ENCODE peak calls at places on chromosomes 7 and 10, in eight cellular contexts. One of them, this sample, is unnamed.

GRCh38 chr7:37040330-37040729 is 316.0 kb upstream of the AOAH start:
- DNase-seq in stimulated activated CD4-positive, alpha-beta T cell treated with anti-CD3 and anti-CD28 coated beads, Interleukin-4, amount 100 ng/mL, for 1 hour: no peak
- DNase-seq in activated CD4-positive, alpha-beta T cell treated with anti-CD3 and anti-CD28 coated beads for 36 hours: no peak
- DNase-seq in ureter: no peak
- DNase-seq in HEK293T: no peak
- DNase-seq in WERI-Rb-1: no peak
- DNase-seq in CD8-positive, alpha-beta memory T cell: no peak
- DNase-seq in NCI-H345: peak
- DNase-seq in this sample: no peak

GRCh38 chr7:156966387-156966786 is 16.9 kb downstream of the NOM1 start:
- DNase-seq in stimulated activated CD4-positive, alpha-beta T cell treated with anti-CD3 and anti-CD28 coated beads, Interleukin-4, amount 100 ng/mL, for 1 hour: no peak
- DNase-seq in activated CD4-positive, alpha-beta T cell treated with anti-CD3 and anti-CD28 coated beads for 36 hours: no peak
- DNase-seq in ureter: no peak
- DNase-seq in HEK293T: no peak
- DNase-seq in WERI-Rb-1: no peak
- DNase-seq in CD8-positive, alpha-beta memory T cell: no peak
- DNase-seq in NCI-H345: no peak
- DNase-seq in this sample: no peak

GRCh38 chr7:65219623-65220022 is 154.0 kb upstream of the ZNF92 start:
- DNase-seq in stimulated activated CD4-positive, alpha-beta T cell treated with anti-CD3 and anti-CD28 coated beads, Interleukin-4, amount 100 ng/mL, for 1 hour: no peak
- DNase-seq in activated CD4-positive, alpha-beta T cell treated with anti-CD3 and anti-CD28 coated beads for 36 hours: no peak
- DNase-seq in ureter: no peak
- DNase-seq in HEK293T: no peak
- DNase-seq in WERI-Rb-1: no peak
- DNase-seq in CD8-positive, alpha-beta memory T cell: no peak
- DNase-seq in NCI-H345: no peak
- DNase-seq in this sample: no peak

GRCh38 chr7:139328375-139328774 is 12.8 kb upstream of the FMC1 start:
- DNase-seq in stimulated activated CD4-positive, alpha-beta T cell treated with anti-CD3 and anti-CD28 coated beads, Interleukin-4, amount 100 ng/mL, for 1 hour: no peak
- DNase-seq in activated CD4-positive, alpha-beta T cell treated with anti-CD3 and anti-CD28 coated beads for 36 hours: no peak
- DNase-seq in ureter: no peak
- DNase-seq in HEK293T: no peak
- DNase-seq in WERI-Rb-1: no peak
- DNase-seq in CD8-positive, alpha-beta memory T cell: no peak
- DNase-seq in NCI-H345: no peak
- DNase-seq in this sample: peak

GRCh38 chr10:18229839-18230238 is 89.6 kb downstream of the CACNB2 start:
- DNase-seq in stimulated activated CD4-positive, alpha-beta T cell treated with anti-CD3 and anti-CD28 coated beads, Interleukin-4, amount 100 ng/mL, for 1 hour: no peak
- DNase-seq in activated CD4-positive, alpha-beta T cell treated with anti-CD3 and anti-CD28 coated beads for 36 hours: no peak
- DNase-seq in ureter: no peak
- DNase-seq in HEK293T: no peak
- DNase-seq in WERI-Rb-1: no peak
- DNase-seq in CD8-positive, alpha-beta memory T cell: no peak
- DNase-seq in NCI-H345: no peak
- DNase-seq in this sample: peak

GRCh38 chr7:50782376-50783208 is at the start of gene GRB10:
- DNase-seq in stimulated activated CD4-positive, alpha-beta T cell treated with anti-CD3 and anti-CD28 coated beads, Interleukin-4, amount 100 ng/mL, for 1 hour: peak
- DNase-seq in activated CD4-positive, alpha-beta T cell treated with anti-CD3 and anti-CD28 coated beads for 36 hours: no peak
- DNase-seq in ureter: no peak
- DNase-seq in HEK293T: no peak
- DNase-seq in WERI-Rb-1: no peak
- DNase-seq in CD8-positive, alpha-beta memory T cell: peak
- DNase-seq in NCI-H345: peak
- DNase-seq in this sample: no peak

GRCh38 chr10:16521311-16522016 is at the start of gene C1QL3:
- DNase-seq in stimulated activated CD4-positive, alpha-beta T cell treated with anti-CD3 and anti-CD28 coated beads, Interleukin-4, amount 100 ng/mL, for 1 hour: peak
- DNase-seq in activated CD4-positive, alpha-beta T cell treated with anti-CD3 and anti-CD28 coated beads for 36 hours: peak
- DNase-seq in ureter: no peak
- DNase-seq in HEK293T: no peak
- DNase-seq in WERI-Rb-1: no peak
- DNase-seq in CD8-positive, alpha-beta memory T cell: no peak
- DNase-seq in NCI-H345: peak
- DNase-seq in this sample: peak

GRCh38 chr7:107846324-107846723 is 43.3 kb upstream of the SLC26A3 start:
- DNase-seq in stimulated activated CD4-positive, alpha-beta T cell treated with anti-CD3 and anti-CD28 coated beads, Interleukin-4, amount 100 ng/mL, for 1 hour: no peak
- DNase-seq in activated CD4-positive, alpha-beta T cell treated with anti-CD3 and anti-CD28 coated beads for 36 hours: no peak
- DNase-seq in ureter: no peak
- DNase-seq in HEK293T: no peak
- DNase-seq in WERI-Rb-1: no peak
- DNase-seq in CD8-positive, alpha-beta memory T cell: no peak
- DNase-seq in NCI-H345: no peak
- DNase-seq in this sample: no peak

GRCh38 chr10:70931168-70931805 is 42.9 kb upstream of the PCBD1 start:
- DNase-seq in stimulated activated CD4-positive, alpha-beta T cell treated with anti-CD3 and anti-CD28 coated beads, Interleukin-4, amount 100 ng/mL, for 1 hour: no peak
- DNase-seq in activated CD4-positive, alpha-beta T cell treated with anti-CD3 and anti-CD28 coated beads for 36 hours: no peak
- DNase-seq in ureter: no peak
- DNase-seq in HEK293T: no peak
- DNase-seq in WERI-Rb-1: no peak
- DNase-seq in CD8-positive, alpha-beta memory T cell: no peak
- DNase-seq in NCI-H345: no peak
- DNase-seq in this sample: peak

GRCh38 chr7:33754933-33755928 is 150.1 kb upstream of the BMPER start:
- DNase-seq in stimulated activated CD4-positive, alpha-beta T cell treated with anti-CD3 and anti-CD28 coated beads, Interleukin-4, amount 100 ng/mL, for 1 hour: no peak
- DNase-seq in activated CD4-positive, alpha-beta T cell treated with anti-CD3 and anti-CD28 coated beads for 36 hours: no peak
- DNase-seq in ureter: no peak
- DNase-seq in HEK293T: no peak
- DNase-seq in WERI-Rb-1: no peak
- DNase-seq in CD8-positive, alpha-beta memory T cell: no peak
- DNase-seq in NCI-H345: no peak
- DNase-seq in this sample: no peak

GRCh38 chr7:22856437-22856836 is 33.8 kb upstream of the TOMM7 start:
- DNase-seq in stimulated activated CD4-positive, alpha-beta T cell treated with anti-CD3 and anti-CD28 coated beads, Interleukin-4, amount 100 ng/mL, for 1 hour: no peak
- DNase-seq in activated CD4-positive, alpha-beta T cell treated with anti-CD3 and anti-CD28 coated beads for 36 hours: no peak
- DNase-seq in ureter: no peak
- DNase-seq in HEK293T: no peak
- DNase-seq in WERI-Rb-1: no peak
- DNase-seq in CD8-positive, alpha-beta memory T cell: no peak
- DNase-seq in NCI-H345: no peak
- DNase-seq in this sample: no peak

GRCh38 chr10:110425684-110426293 is 71.9 kb upstream of the DUSP5 start:
- DNase-seq in stimulated activated CD4-positive, alpha-beta T cell treated with anti-CD3 and anti-CD28 coated beads, Interleukin-4, amount 100 ng/mL, for 1 hour: peak
- DNase-seq in activated CD4-positive, alpha-beta T cell treated with anti-CD3 and anti-CD28 coated beads for 36 hours: peak
- DNase-seq in ureter: no peak
- DNase-seq in HEK293T: no peak
- DNase-seq in WERI-Rb-1: no peak
- DNase-seq in CD8-positive, alpha-beta memory T cell: no peak
- DNase-seq in NCI-H345: no peak
- DNase-seq in this sample: peak

GRCh38 chr7:73893342-73894101 is 32.6 kb downstream of the TMEM270 start:
- DNase-seq in stimulated activated CD4-positive, alpha-beta T cell treated with anti-CD3 and anti-CD28 coated beads, Interleukin-4, amount 100 ng/mL, for 1 hour: no peak
- DNase-seq in activated CD4-positive, alpha-beta T cell treated with anti-CD3 and anti-CD28 coated beads for 36 hours: no peak
- DNase-seq in ureter: no peak
- DNase-seq in HEK293T: no peak
- DNase-seq in WERI-Rb-1: no peak
- DNase-seq in CD8-positive, alpha-beta memory T cell: no peak
- DNase-seq in NCI-H345: no peak
- DNase-seq in this sample: no peak

GRCh38 chr10:22473459-22473858 is 128.2 kb downstream of the SPAG6 start:
- DNase-seq in stimulated activated CD4-positive, alpha-beta T cell treated with anti-CD3 and anti-CD28 coated beads, Interleukin-4, amount 100 ng/mL, for 1 hour: no peak
- DNase-seq in activated CD4-positive, alpha-beta T cell treated with anti-CD3 and anti-CD28 coated beads for 36 hours: no peak
- DNase-seq in ureter: no peak
- DNase-seq in HEK293T: no peak
- DNase-seq in WERI-Rb-1: no peak
- DNase-seq in CD8-positive, alpha-beta memory T cell: no peak
- DNase-seq in NCI-H345: no peak
- DNase-seq in this sample: no peak

GRCh38 chr10:79246209-79246581 is 101.1 kb upstream of the PPIF start:
- DNase-seq in stimulated activated CD4-positive, alpha-beta T cell treated with anti-CD3 and anti-CD28 coated beads, Interleukin-4, amount 100 ng/mL, for 1 hour: no peak
- DNase-seq in activated CD4-positive, alpha-beta T cell treated with anti-CD3 and anti-CD28 coated beads for 36 hours: no peak
- DNase-seq in ureter: peak
- DNase-seq in HEK293T: no peak
- DNase-seq in WERI-Rb-1: no peak
- DNase-seq in CD8-positive, alpha-beta memory T cell: no peak
- DNase-seq in NCI-H345: no peak
- DNase-seq in this sample: no peak

GRCh38 chr10:30330512-30331168 is 18.4 kb downstream of the MTPAP start:
- DNase-seq in stimulated activated CD4-positive, alpha-beta T cell treated with anti-CD3 and anti-CD28 coated beads, Interleukin-4, amount 100 ng/mL, for 1 hour: no peak
- DNase-seq in activated CD4-positive, alpha-beta T cell treated with anti-CD3 and anti-CD28 coated beads for 36 hours: no peak
- DNase-seq in ureter: no peak
- DNase-seq in HEK293T: no peak
- DNase-seq in WERI-Rb-1: no peak
- DNase-seq in CD8-positive, alpha-beta memory T cell: no peak
- DNase-seq in NCI-H345: no peak
- DNase-seq in this sample: no peak

GRCh38 chr7:99728615-99729014 is 6.4 kb downstream of the CYP3A7 start:
- DNase-seq in stimulated activated CD4-positive, alpha-beta T cell treated with anti-CD3 and anti-CD28 coated beads, Interleukin-4, amount 100 ng/mL, for 1 hour: no peak
- DNase-seq in activated CD4-positive, alpha-beta T cell treated with anti-CD3 and anti-CD28 coated beads for 36 hours: no peak
- DNase-seq in ureter: no peak
- DNase-seq in HEK293T: no peak
- DNase-seq in WERI-Rb-1: no peak
- DNase-seq in CD8-positive, alpha-beta memory T cell: no peak
- DNase-seq in NCI-H345: no peak
- DNase-seq in this sample: no peak

GRCh38 chr10:51694369-51694768 is 5.0 kb downstream of the CSTF2T start:
- DNase-seq in stimulated activated CD4-positive, alpha-beta T cell treated with anti-CD3 and anti-CD28 coated beads, Interleukin-4, amount 100 ng/mL, for 1 hour: no peak
- DNase-seq in activated CD4-positive, alpha-beta T cell treated with anti-CD3 and anti-CD28 coated beads for 36 hours: no peak
- DNase-seq in ureter: no peak
- DNase-seq in HEK293T: no peak
- DNase-seq in WERI-Rb-1: no peak
- DNase-seq in CD8-positive, alpha-beta memory T cell: no peak
- DNase-seq in NCI-H345: no peak
- DNase-seq in this sample: no peak

GRCh38 chr7:101163281-101164070 is 1.9 kb downstream of the VGF start:
- DNase-seq in stimulated activated CD4-positive, alpha-beta T cell treated with anti-CD3 and anti-CD28 coated beads, Interleukin-4, amount 100 ng/mL, for 1 hour: no peak
- DNase-seq in activated CD4-positive, alpha-beta T cell treated with anti-CD3 and anti-CD28 coated beads for 36 hours: peak
- DNase-seq in ureter: no peak
- DNase-seq in HEK293T: no peak
- DNase-seq in WERI-Rb-1: no peak
- DNase-seq in CD8-positive, alpha-beta memory T cell: no peak
- DNase-seq in NCI-H345: peak
- DNase-seq in this sample: no peak

GRCh38 chr7:113799896-113800295 is 118.9 kb downstream of the PPP1R3A start:
- DNase-seq in stimulated activated CD4-positive, alpha-beta T cell treated with anti-CD3 and anti-CD28 coated beads, Interleukin-4, amount 100 ng/mL, for 1 hour: no peak
- DNase-seq in activated CD4-positive, alpha-beta T cell treated with anti-CD3 and anti-CD28 coated beads for 36 hours: no peak
- DNase-seq in ureter: no peak
- DNase-seq in HEK293T: no peak
- DNase-seq in WERI-Rb-1: no peak
- DNase-seq in CD8-positive, alpha-beta memory T cell: no peak
- DNase-seq in NCI-H345: peak
- DNase-seq in this sample: no peak

GRCh38 chr7:117259626-117260025 is 63.2 kb downstream of the WNT2 start:
- DNase-seq in stimulated activated CD4-positive, alpha-beta T cell treated with anti-CD3 and anti-CD28 coated beads, Interleukin-4, amount 100 ng/mL, for 1 hour: no peak
- DNase-seq in activated CD4-positive, alpha-beta T cell treated with anti-CD3 and anti-CD28 coated beads for 36 hours: no peak
- DNase-seq in ureter: no peak
- DNase-seq in HEK293T: no peak
- DNase-seq in WERI-Rb-1: no peak
- DNase-seq in CD8-positive, alpha-beta memory T cell: no peak
- DNase-seq in NCI-H345: no peak
- DNase-seq in this sample: no peak

GRCh38 chr7:131424219-131424822 is 96.6 kb downstream of the MKLN1 start:
- DNase-seq in stimulated activated CD4-positive, alpha-beta T cell treated with anti-CD3 and anti-CD28 coated beads, Interleukin-4, amount 100 ng/mL, for 1 hour: no peak
- DNase-seq in activated CD4-positive, alpha-beta T cell treated with anti-CD3 and anti-CD28 coated beads for 36 hours: no peak
- DNase-seq in ureter: no peak
- DNase-seq in HEK293T: peak
- DNase-seq in WERI-Rb-1: no peak
- DNase-seq in CD8-positive, alpha-beta memory T cell: peak
- DNase-seq in NCI-H345: peak
- DNase-seq in this sample: peak

GRCh38 chr10:47346572-47347302 is 1.4 kb upstream of the RBP3 start:
- DNase-seq in stimulated activated CD4-positive, alpha-beta T cell treated with anti-CD3 and anti-CD28 coated beads, Interleukin-4, amount 100 ng/mL, for 1 hour: no peak
- DNase-seq in activated CD4-positive, alpha-beta T cell treated with anti-CD3 and anti-CD28 coated beads for 36 hours: no peak
- DNase-seq in ureter: no peak
- DNase-seq in HEK293T: no peak
- DNase-seq in WERI-Rb-1: peak
- DNase-seq in CD8-positive, alpha-beta memory T cell: no peak
- DNase-seq in NCI-H345: no peak
- DNase-seq in this sample: no peak

GRCh38 chr10:110324201-110324804 is 19.6 kb upstream of the SMNDC1 start:
- DNase-seq in stimulated activated CD4-positive, alpha-beta T cell treated with anti-CD3 and anti-CD28 coated beads, Interleukin-4, amount 100 ng/mL, for 1 hour: no peak
- DNase-seq in activated CD4-positive, alpha-beta T cell treated with anti-CD3 and anti-CD28 coated beads for 36 hours: no peak
- DNase-seq in ureter: no peak
- DNase-seq in HEK293T: no peak
- DNase-seq in WERI-Rb-1: no peak
- DNase-seq in CD8-positive, alpha-beta memory T cell: no peak
- DNase-seq in NCI-H345: no peak
- DNase-seq in this sample: no peak

GRCh38 chr7:116574025-116574822 is 49.4 kb downstream of the CAV1 start:
- DNase-seq in stimulated activated CD4-positive, alpha-beta T cell treated with anti-CD3 and anti-CD28 coated beads, Interleukin-4, amount 100 ng/mL, for 1 hour: no peak
- DNase-seq in activated CD4-positive, alpha-beta T cell treated with anti-CD3 and anti-CD28 coated beads for 36 hours: no peak
- DNase-seq in ureter: no peak
- DNase-seq in HEK293T: no peak
- DNase-seq in WERI-Rb-1: no peak
- DNase-seq in CD8-positive, alpha-beta memory T cell: no peak
- DNase-seq in NCI-H345: no peak
- DNase-seq in this sample: no peak

GRCh38 chr7:93147358-93147757 is 827 bp downstream of the SAMD9L start:
- DNase-seq in stimulated activated CD4-positive, alpha-beta T cell treated with anti-CD3 and anti-CD28 coated beads, Interleukin-4, amount 100 ng/mL, for 1 hour: peak
- DNase-seq in activated CD4-positive, alpha-beta T cell treated with anti-CD3 and anti-CD28 coated beads for 36 hours: peak
- DNase-seq in ureter: no peak
- DNase-seq in HEK293T: no peak
- DNase-seq in WERI-Rb-1: no peak
- DNase-seq in CD8-positive, alpha-beta memory T cell: peak
- DNase-seq in NCI-H345: no peak
- DNase-seq in this sample: peak

GRCh38 chr7:119925890-119926289 is 347.1 kb upstream of the KCND2 start:
- DNase-seq in stimulated activated CD4-positive, alpha-beta T cell treated with anti-CD3 and anti-CD28 coated beads, Interleukin-4, amount 100 ng/mL, for 1 hour: no peak
- DNase-seq in activated CD4-positive, alpha-beta T cell treated with anti-CD3 and anti-CD28 coated beads for 36 hours: no peak
- DNase-seq in ureter: no peak
- DNase-seq in HEK293T: no peak
- DNase-seq in WERI-Rb-1: no peak
- DNase-seq in CD8-positive, alpha-beta memory T cell: no peak
- DNase-seq in NCI-H345: no peak
- DNase-seq in this sample: no peak

GRCh38 chr10:79189853-79190435 is 121.2 kb downstream of the ZMIZ1 start:
- DNase-seq in stimulated activated CD4-positive, alpha-beta T cell treated with anti-CD3 and anti-CD28 coated beads, Interleukin-4, amount 100 ng/mL, for 1 hour: no peak
- DNase-seq in activated CD4-positive, alpha-beta T cell treated with anti-CD3 and anti-CD28 coated beads for 36 hours: no peak
- DNase-seq in ureter: no peak
- DNase-seq in HEK293T: no peak
- DNase-seq in WERI-Rb-1: no peak
- DNase-seq in CD8-positive, alpha-beta memory T cell: no peak
- DNase-seq in NCI-H345: no peak
- DNase-seq in this sample: peak